ENCODE peak calls at places on chromosomes 16 and 17, in six cellular contexts. One of them, this sample, is unnamed.

GRCh38 chr17:34242553-34242952 is 12.5 kb upstream of the CCL2 start:
- DNase-seq in body of pancreas: no peak
- DNase-seq in stomach: no peak
- DNase-seq in GM23338: no peak
- DNase-seq in thoracic aorta: no peak
- DNase-seq in astrocyte of the spinal cord: no peak
- DNase-seq in this sample: no peak

GRCh38 chr16:89448656-89449055 is 41.7 kb downstream of the ANKRD11 start:
- DNase-seq in body of pancreas: peak; percentile 60
- DNase-seq in stomach: peak; percentile 83
- DNase-seq in GM23338: no peak
- DNase-seq in thoracic aorta: no peak
- DNase-seq in astrocyte of the spinal cord: no peak
- DNase-seq in this sample: no peak

GRCh38 chr16:24165273-24165672 is 90.9 kb upstream of the CACNG3 start:
- DNase-seq in body of pancreas: no peak
- DNase-seq in stomach: no peak
- DNase-seq in GM23338: no peak
- DNase-seq in thoracic aorta: no peak
- DNase-seq in astrocyte of the spinal cord: no peak
- DNase-seq in this sample: no peak

GRCh38 chr17:27602721-27603445 is 28.1 kb upstream of the LGALS9 start:
- DNase-seq in body of pancreas: peak; percentile 83
- DNase-seq in stomach: peak; percentile 86
- DNase-seq in GM23338: peak; percentile 90
- DNase-seq in thoracic aorta: peak; percentile 41
- DNase-seq in astrocyte of the spinal cord: peak; percentile 63
- DNase-seq in this sample: peak; percentile 40

GRCh38 chr16:4288148-4288921 is 15.5 kb upstream of the TFAP4 start:
- DNase-seq in body of pancreas: peak; percentile 74
- DNase-seq in stomach: peak; percentile 79
- DNase-seq in GM23338: peak; percentile 97
- DNase-seq in thoracic aorta: no peak
- DNase-seq in astrocyte of the spinal cord: peak; percentile 45
- DNase-seq in this sample: peak; percentile 54

GRCh38 chr17:72421128-72422092 is 300.6 kb downstream of the SOX9 start:
- DNase-seq in body of pancreas: peak; percentile 95
- DNase-seq in stomach: peak; percentile 71
- DNase-seq in GM23338: no peak
- DNase-seq in thoracic aorta: no peak
- DNase-seq in astrocyte of the spinal cord: peak; percentile 98
- DNase-seq in this sample: peak; percentile 92

GRCh38 chr16:87734644-87735043 is 31.1 kb downstream of the KLHDC4 start:
- DNase-seq in body of pancreas: no peak
- DNase-seq in stomach: no peak
- DNase-seq in GM23338: peak; percentile 37
- DNase-seq in thoracic aorta: no peak
- DNase-seq in astrocyte of the spinal cord: no peak
- DNase-seq in this sample: no peak

GRCh38 chr16:49280022-49280741 is 1.5 kb downstream of the CBLN1 start:
- DNase-seq in body of pancreas: no peak
- DNase-seq in stomach: no peak
- DNase-seq in GM23338: peak; percentile 89
- DNase-seq in thoracic aorta: no peak
- DNase-seq in astrocyte of the spinal cord: no peak
- DNase-seq in this sample: no peak

GRCh38 chr17:2347805-2348685 is 10.7 kb downstream of the SGSM2 start:
- DNase-seq in body of pancreas: peak; percentile 62
- DNase-seq in stomach: peak; percentile 78
- DNase-seq in GM23338: peak; percentile 98
- DNase-seq in thoracic aorta: no peak
- DNase-seq in astrocyte of the spinal cord: peak; percentile 71
- DNase-seq in this sample: peak; percentile 91

DNA sequence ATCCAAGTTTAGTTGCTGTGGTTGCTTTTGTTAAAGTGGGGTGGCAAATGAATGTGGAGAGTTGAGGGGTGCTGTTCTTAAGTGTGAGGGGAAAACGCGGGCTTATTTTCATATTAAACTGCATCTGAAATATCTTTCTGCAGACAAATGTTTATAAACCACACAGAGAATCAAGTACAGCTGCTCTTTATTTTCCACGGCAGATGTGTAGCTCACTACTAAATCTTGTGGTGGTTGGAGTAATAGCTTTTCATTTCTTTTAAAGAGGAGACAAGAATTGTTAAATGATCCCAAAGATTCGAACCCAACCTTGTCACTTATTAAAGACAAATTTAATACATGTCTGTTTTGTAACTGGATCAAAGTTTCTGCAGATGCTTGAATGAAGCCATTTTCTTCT is 2.1 kb downstream of the CLTC start:
- DNase-seq in body of pancreas: no peak
- DNase-seq in stomach: no peak
- DNase-seq in GM23338: no peak
- DNase-seq in thoracic aorta: no peak
- DNase-seq in astrocyte of the spinal cord: no peak
- DNase-seq in this sample: no peak
- H3K4me3 ChIP-seq in body of pancreas: no peak overlapping the region
- H3K4me3 ChIP-seq in stomach: peak overlapping the region; percentile 94
- H3K4me3 ChIP-seq in GM23338: peak overlapping the region; percentile 95
- H3K4me3 ChIP-seq in thoracic aorta: peak overlapping the region; percentile 98
- H3K4me3 ChIP-seq in astrocyte of the spinal cord: peak overlapping the region; percentile 95
- H3K4me3 ChIP-seq in this sample: peak overlapping the region; percentile 100

DNA sequence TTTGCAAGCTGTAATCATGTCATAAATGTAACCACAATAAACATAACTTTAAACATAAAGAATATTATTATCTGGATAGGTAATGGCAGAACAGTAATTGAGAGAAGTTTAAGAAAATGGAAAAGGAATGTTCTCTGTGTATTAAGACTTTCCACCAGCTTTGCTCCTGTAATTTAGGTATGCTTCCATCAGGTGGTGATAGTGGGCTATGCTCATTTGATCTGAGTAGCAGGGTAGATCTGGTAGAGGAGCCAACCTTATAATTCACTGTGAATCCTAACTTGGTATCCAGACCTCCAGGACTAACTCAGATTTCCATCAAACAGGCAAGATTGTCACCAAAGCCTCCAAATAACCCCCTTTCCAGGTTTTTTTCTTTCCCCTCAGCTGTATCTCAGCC is 137.9 kb upstream of the ZKSCAN2 start:
- DNase-seq in body of pancreas: no peak
- DNase-seq in stomach: no peak
- DNase-seq in GM23338: peak; percentile 57
- DNase-seq in thoracic aorta: no peak
- DNase-seq in astrocyte of the spinal cord: no peak
- DNase-seq in this sample: no peak
- TF ChIP-seq CTCF in body of pancreas: no peak
- TF ChIP-seq CTCF in stomach: no peak
- TF ChIP-seq CTCF in GM23338: peak; percentile 55
- TF ChIP-seq CTCF in thoracic aorta: no peak
- TF ChIP-seq CTCF in astrocyte of the spinal cord: no peak
- TF ChIP-seq CTCF in this sample: no peak

GRCh38 chr17:50094753-50095616 is at the start of gene PDK2:
- DNase-seq in body of pancreas: peak; percentile 97
- DNase-seq in stomach: peak; percentile 98
- DNase-seq in GM23338: peak; percentile 98
- DNase-seq in thoracic aorta: peak; percentile 85
- DNase-seq in astrocyte of the spinal cord: peak; percentile 97
- DNase-seq in this sample: peak; percentile 98
- H3K4me3 ChIP-seq in body of pancreas: peak within 1 kb of the TSS; percentile 72
- H3K4me3 ChIP-seq in stomach: peak within 1 kb of the TSS; percentile 71
- H3K4me3 ChIP-seq in GM23338: peak within 1 kb of the TSS; percentile 95
- H3K4me3 ChIP-seq in thoracic aorta: peak within 1 kb of the TSS; percentile 89
- H3K4me3 ChIP-seq in astrocyte of the spinal cord: peak within 1 kb of the TSS; percentile 69
- H3K4me3 ChIP-seq in this sample: peak within 1 kb of the TSS; percentile 90

DNA sequence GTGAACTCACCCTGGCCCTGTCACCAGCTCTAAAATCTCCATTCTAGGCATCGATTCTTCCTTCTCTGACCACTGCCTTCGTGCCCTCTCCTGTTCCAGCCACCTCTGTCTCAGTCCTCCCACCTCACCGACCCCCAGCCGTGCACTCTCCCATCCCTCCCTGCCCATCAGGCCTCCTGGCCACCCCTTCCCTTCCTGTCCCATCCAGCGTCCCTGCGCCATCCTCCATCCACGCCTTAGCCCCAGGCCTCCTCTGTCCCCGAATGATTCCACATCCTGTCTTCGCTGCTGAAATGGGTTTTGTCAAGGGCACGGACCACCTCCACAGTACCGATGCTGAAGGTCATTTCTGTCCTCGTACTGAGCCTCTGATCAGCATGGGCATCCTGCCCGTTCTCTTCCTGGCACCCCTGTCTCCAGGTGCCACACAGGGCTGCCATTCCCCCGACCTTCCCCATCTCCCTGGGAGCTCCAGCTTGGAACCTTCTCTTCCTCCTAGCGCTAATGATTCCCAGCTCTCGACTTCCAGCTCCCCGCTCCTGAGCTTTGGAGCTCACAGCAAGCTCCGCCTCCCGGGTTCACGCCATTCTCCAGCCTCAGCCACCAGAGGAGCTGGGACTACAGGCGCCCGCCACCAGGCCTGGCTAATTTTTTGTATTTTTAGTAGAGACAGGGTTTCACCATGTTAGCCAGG is 2.6 kb downstream of the TRIM65 start:
- DNase-seq in body of pancreas: no peak
- DNase-seq in stomach: no peak
- DNase-seq in GM23338: peak; percentile 68
- DNase-seq in thoracic aorta: no peak
- DNase-seq in astrocyte of the spinal cord: no peak
- DNase-seq in this sample: peak; percentile 18
- TF ChIP-seq CTCF in body of pancreas: no peak
- TF ChIP-seq CTCF in stomach: no peak
- TF ChIP-seq CTCF in GM23338: no peak
- TF ChIP-seq CTCF in thoracic aorta: no peak
- TF ChIP-seq CTCF in astrocyte of the spinal cord: no peak
- TF ChIP-seq CTCF in this sample: no peak

This sample was measured in foreskin fibroblast.